ENCODE peak calls at places on chromosomes 13 and 19, in four cellular contexts. L is mammary epithelial cell, P is lower lobe of right lung, B is heart left ventricle. I is an unnamed sample.
A peak's percentile ranks its signal among the peaks of the same experiment; 100 is the strongest.

GRCh38 chr13:47853236-47853635 is 147.8 kb downstream of the SUCLA2 start:
- DNase-seq in B (no peak), P (no peak), L (peak; percentile 79), I (no peak)

GRCh38 chr19:28656644-28657043 is 556.3 kb downstream of the UQCRFS1 start:
- DNase-seq in B (no peak), L (no peak), P (no peak), I (no peak)

GRCh38 chr13:32261567-32261966 is 53.6 kb downstream of the ZAR1L start:
- DNase-seq in L (peak; percentile 60), B (peak; percentile 88), P (no peak), I (peak; percentile 61)

GRCh38 chr13:113064534-113065405 is 40.8 kb upstream of the F7 start:
- DNase-seq in P (no peak), L (peak; percentile 8), B (no peak), I (no peak)

GRCh38 chr19:4969772-4970531 is 1.0 kb downstream of the KDM4B start:
- DNase-seq in P (no peak), L (peak; percentile 27), B (no peak), I (no peak)

GRCh38 chr13:99310382-99311031 is 3.3 kb upstream of the GPR183 start:
- DNase-seq in B (no peak), L (no peak), P (no peak), I (no peak)

GRCh38 chr13:41897126-41897525 is 63.8 kb downstream of the VWA8 start:
- DNase-seq in L (no peak), B (no peak), P (no peak), I (no peak)

GRCh38 chr19:34260771-34261173 is 6.4 kb downstream of the GARRE1 start:
- DNase-seq in P (no peak), B (no peak), L (no peak), I (peak; percentile 67)

GRCh38 chr19:15249912-15250634 is 17.8 kb upstream of the EPHX3 start:
- DNase-seq in P (no peak), L (peak; percentile 73), B (peak; percentile 82), I (no peak)

GRCh38 chr13:32988588-32989256 is 27.5 kb upstream of the KL start:
- DNase-seq in L (no peak), P (no peak), B (no peak), I (no peak)

GRCh38 chr13:44746690-44747089 is 170.6 kb upstream of the TSC22D1 start:
- DNase-seq in P (no peak), B (no peak), L (peak; percentile 71), I (no peak)

GRCh38 chr19:42150353-42150752 is 18.1 kb upstream of the POU2F2 start:
- DNase-seq in P (no peak), B (no peak), L (no peak), I (no peak)

GRCh38 chr19:18197306-18197705 is 4.3 kb downstream of the MPV17L2 start:
- DNase-seq in L (no peak), P (no peak), B (no peak), I (no peak)

GRCh38 chr19:48342841-48343540 is 17.6 kb downstream of the EMP3 start:
- DNase-seq in B (no peak), L (peak; percentile 60), P (no peak), I (no peak)

GRCh38 chr19:42497492-42498226 is 30.6 kb downstream of the CEACAM1 start:
- DNase-seq in B (no peak), P (no peak), L (no peak), I (no peak)

GRCh38 chr19:18901503-18901890 is 5.5 kb upstream of the CERS1 start:
- DNase-seq in L (no peak), B (no peak), P (no peak), I (no peak)

GRCh38 chr13:27920677-27921420 is 1.0 kb downstream of the PDX1 start:
- DNase-seq in L (peak; percentile 39), P (no peak), B (no peak), I (no peak)

GRCh38 chr13:36979361-36980040 is 19.6 kb downstream of the ALG5 start:
- DNase-seq in P (no peak), L (no peak), B (no peak), I (peak; percentile 42)

GRCh38 chr19:5255602-5256231 is 84.9 kb downstream of the PTPRS start:
- DNase-seq in P (no peak), B (no peak), L (no peak), I (no peak)

GRCh38 chr13:60095300-60095699 is 68.4 kb downstream of the DIAPH3 start:
- DNase-seq in L (no peak), B (no peak), P (no peak), I (no peak)

GRCh38 chr19:57233207-57233606 is 2.4 kb downstream of the AURKC start:
- DNase-seq in P (no peak), L (no peak), B (no peak), I (no peak)

GRCh38 chr19:39677931-39678889 is 22.5 kb downstream of the LGALS16 start:
- DNase-seq in L (no peak), B (no peak), P (peak; percentile 54), I (no peak)

GRCh38 chr13:82248713-82249112 is 1633.6 kb downstream of the SLITRK1 start:
- DNase-seq in B (no peak), L (no peak), P (no peak), I (no peak)

GRCh38 chr13:30355405-30355741 is 48.0 kb upstream of the KATNAL1 start:
- DNase-seq in B (no peak), P (peak; percentile 67), L (no peak), I (peak; percentile 72)

GRCh38 chr13:50094615-50095293 is 79.5 kb downstream of the KCNRG start:
- DNase-seq in P (no peak), L (peak; percentile 60), B (no peak), I (no peak)

GRCh38 chr13:28750187-28751045 is 31.6 kb upstream of the SLC46A3 start:
- DNase-seq in B (no peak), L (peak; percentile 17), P (no peak), I (no peak)

GRCh38 chr19:38513762-38514167 is 80.3 kb downstream of the RYR1 start:
- DNase-seq in P (no peak), B (no peak), L (no peak), I (no peak)

GRCh38 chr13:33776510-33776909 is 41.4 kb upstream of the RFC3 start:
- DNase-seq in L (no peak), B (no peak), P (no peak), I (no peak)

GRCh38 chr19:33562636-33563035 is 41.0 kb upstream of the PEPD start:
- DNase-seq in L (no peak), P (no peak), B (no peak), I (no peak)

GRCh38 chr13:21326155-21327030 is 132.7 kb downstream of the ZDHHC20 start:
- DNase-seq in L (peak; percentile 25), B (no peak), P (no peak), I (peak; percentile 33)

GRCh38 chr19:50842130-50842529 is 8.8 kb upstream of the KLK15 start:
- DNase-seq in P (no peak), L (no peak), B (no peak), I (no peak)

GRCh38 chr19:13022111-13022858 is 27.0 kb downstream of the NFIX start:
- DNase-seq in P (peak; percentile 49), L (peak; percentile 36), B (no peak), I (no peak)
- H3K4me3 ChIP-seq in P (peak overlapping the region; percentile 55), L (peak overlapping the region; percentile 39), B (peak overlapping the region; percentile 63), I (peak overlapping the region; percentile 68)

GRCh38 chr13:97257800-97258799 is 36.0 kb downstream of the MBNL2 start:
- DNase-seq in L (peak; percentile 79), B (peak; percentile 58), P (no peak), I (peak; percentile 45)
- H3K4me1 ChIP-seq in L (peaks cover 66% of the 10 kb centered on the region), B (peaks cover 61% of the 10 kb centered on the region), P (peaks cover 78% of the 10 kb centered on the region), I (peaks cover 48% of the 10 kb centered on the region)

GRCh38 chr13:42894765-42895181 is 97.3 kb downstream of the EPSTI1 start:
- DNase-seq in P (no peak), L (peak; percentile 26), B (peak; percentile 39), I (no peak)

GRCh38 chr13:42895781-42896180 is 96.3 kb downstream of the EPSTI1 start:
- DNase-seq in P (no peak), L (no peak), B (no peak), I (no peak)

GRCh38 chr13:42893346-42893745 is 98.7 kb downstream of the EPSTI1 start:
- DNase-seq in B (no peak), L (peak; percentile 12), P (no peak), I (no peak)

GRCh38 chr13:42899266-42899665 is 92.8 kb downstream of the EPSTI1 start:
- DNase-seq in P (no peak), L (no peak), B (no peak), I (no peak)
- H3K9me3 ChIP-seq in P (no peaks in the 10 kb centered on the region), L (no peaks in the 10 kb centered on the region), B (no peaks in the 10 kb centered on the region), I (no peaks in the 10 kb centered on the region)

GRCh38 chr19:16831531-16831930 is 2.3 kb downstream of the SIN3B start:
- DNase-seq in L (no peak), B (no peak), P (no peak), I (no peak)

GRCh38 chr19:16834747-16835146 is 5.5 kb downstream of the SIN3B start:
- DNase-seq in P (no peak), L (peak; percentile 81), B (no peak), I (no peak)

GRCh38 chr19:16836906-16837362 is 7.7 kb downstream of the SIN3B start:
- DNase-seq in L (no peak), P (no peak), B (no peak), I (no peak)

GRCh38 chr19:16841391-16841926 is 12.3 kb downstream of the SIN3B start:
- DNase-seq in B (no peak), L (no peak), P (no peak), I (no peak)

DNA sequence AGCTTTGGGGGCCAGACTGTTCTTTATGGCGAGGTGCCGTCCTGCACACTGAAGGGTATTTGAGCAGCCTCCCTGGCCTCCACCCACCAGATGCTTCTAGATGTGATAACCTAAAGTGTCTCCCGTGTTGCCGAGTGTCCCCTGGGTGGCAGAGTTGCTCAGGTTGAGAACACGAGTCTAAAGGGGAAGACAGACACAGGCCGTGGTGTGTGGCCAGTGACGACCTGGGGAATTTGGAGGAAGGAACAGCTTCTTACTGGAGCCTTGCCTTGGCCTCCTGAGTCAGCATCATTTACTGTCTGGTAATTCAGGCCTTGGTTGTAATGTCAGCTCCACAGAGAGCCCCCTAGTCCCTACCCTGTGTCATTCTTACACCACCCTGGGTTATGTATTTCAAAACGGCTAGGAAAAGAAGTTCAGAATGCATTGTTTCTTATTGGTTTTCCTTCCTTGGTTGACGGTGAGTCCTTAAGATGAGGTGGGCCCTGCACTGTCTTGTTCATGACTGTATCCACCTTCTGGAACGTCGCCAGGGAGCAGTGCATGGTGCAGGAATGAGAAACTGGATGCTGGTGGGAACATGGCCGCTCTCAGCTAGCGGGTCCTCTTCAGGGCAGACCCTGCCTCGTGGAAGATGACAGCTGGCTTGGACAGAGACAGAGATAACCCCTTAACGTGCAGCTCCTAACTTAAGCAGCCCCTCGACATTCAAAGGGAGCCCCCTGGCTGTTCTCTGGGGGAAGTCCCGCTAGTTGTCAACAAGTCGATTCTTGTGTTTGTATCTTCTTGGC is 7.1 kb downstream of the SIN3B start:
- DNase-seq in L (peak; percentile 54), B (peak; percentile 41), P (peak; percentile 58), I (no peak)
- H3K4me3 ChIP-seq in L (no peak overlapping the region), B (no peak overlapping the region), P (no peak overlapping the region), I (no peak overlapping the region)

DNA sequence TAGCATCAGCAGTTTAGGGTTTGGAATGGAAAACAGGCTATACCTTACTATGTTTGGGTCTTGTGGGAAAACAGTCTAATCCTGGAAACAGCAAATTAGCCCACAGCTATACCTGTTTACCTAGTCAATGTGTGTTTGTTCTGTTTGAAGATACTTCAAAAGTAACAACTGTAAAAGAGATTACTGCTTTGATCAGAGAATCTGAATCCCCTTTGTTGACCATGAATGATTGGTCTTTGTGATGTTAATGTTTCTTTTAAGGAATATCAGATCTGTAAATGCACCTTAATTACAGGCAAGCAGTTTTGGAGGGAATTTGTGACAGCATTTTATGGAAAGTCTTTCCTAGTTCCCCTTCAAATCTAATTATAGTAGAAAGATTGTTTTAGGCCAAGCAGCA is 20.7 kb upstream of the KLF5 start:
- DNase-seq in L (no peak), P (no peak), B (no peak), I (no peak)
- H3K4me1 ChIP-seq in L (no peaks in the 10 kb centered on the region), P (no peaks in the 10 kb centered on the region), B (no peaks in the 10 kb centered on the region), I (no peaks in the 10 kb centered on the region)

GRCh38 chr19:55907746-55908145 is 24.4 kb downstream of the NLRP13 start:
- DNase-seq in L (no peak), P (no peak), B (no peak), I (no peak)
- H3K9me3 ChIP-seq in L (peaks cover 24% of the 10 kb centered on the region), P (no peaks in the 10 kb centered on the region), B (no peaks in the 10 kb centered on the region), I (no peaks in the 10 kb centered on the region)